ENCODE peak calls at places on chromosomes 11 and 22, in ten cellular contexts. U is tibial artery; E is fibroblast of lung; R is MM.1S; K is H1; F is HCT116; L is astrocyte of the spinal cord; J is fibroblast of mammary gland; D is CD8-positive, alpha-beta T cell; Q is cardiac muscle cell. Y is an unnamed sample.

GRCh38 chr11:93986716-93987115 is 34.4 kb upstream of the HEPHL1 start:
- DNase-seq in U (no peak), E (peak; percentile 50), R (no peak), K (no peak), F (peak; percentile 8), L (peak; percentile 73), J (peak; percentile 41), D (no peak), Q (no peak), Y (no peak)

GRCh38 chr11:99327527-99327926 is 306.8 kb downstream of the CNTN5 start:
- DNase-seq in U (no peak), E (no peak), R (no peak), K (no peak), F (no peak), L (no peak), J (no peak), D (no peak), Q (no peak), Y (no peak)

GRCh38 chr22:20580611-20581502 is 73.4 kb downstream of the MED15 start:
- DNase-seq in U (no peak), E (no peak), R (no peak), K (peak; percentile 38), F (no peak), L (no peak), J (no peak), D (no peak), Q (no peak), Y (no peak)

GRCh38 chr22:19766506-19767426 is 6.2 kb downstream of the TBX1 start:
- DNase-seq in U (peak; percentile 57), E (no peak), R (peak; percentile 30), K (peak; percentile 87), F (peak; percentile 50), L (no peak), J (no peak), D (peak; percentile 43), Q (peak; percentile 50), Y (peak; percentile 61)

GRCh38 chr11:94885133-94885532 is 88.2 kb downstream of the CWC15 start:
- DNase-seq in U (no peak), E (peak; percentile 81), R (no peak), K (no peak), F (no peak), L (peak; percentile 88), J (peak; percentile 34), D (no peak), Q (no peak), Y (no peak)

GRCh38 chr22:36746571-36746970 is 29.3 kb downstream of the IFT27 start:
- DNase-seq in U (no peak), E (no peak), R (no peak), K (no peak), F (no peak), L (no peak), J (no peak), D (no peak), Q (no peak), Y (no peak)

GRCh38 chr11:38448284-38448683 is 1850.2 kb upstream of the RAG2 start:
- DNase-seq in U (no peak), E (no peak), R (no peak), K (no peak), F (no peak), L (peak; percentile 49), J (peak; percentile 10), D (no peak), Q (no peak), Y (no peak)

GRCh38 chr11:9669954-9670353 is 6.1 kb downstream of the SWAP70 start:
- DNase-seq in U (no peak), E (no peak), R (no peak), K (no peak), F (no peak), L (no peak), J (no peak), D (no peak), Q (no peak), Y (no peak)

GRCh38 chr11:33723238-33723881 is 12.9 kb downstream of the CD59 start:
- DNase-seq in U (no peak), E (peak; percentile 92), R (no peak), K (no peak), F (peak; percentile 72), L (peak; percentile 87), J (peak; percentile 99), D (no peak), Q (no peak), Y (no peak)

GRCh38 chr11:62245271-62245753 is 3.3 kb downstream of the SCGB1D2 start:
- DNase-seq in U (no peak), E (peak; percentile 22), R (no peak), K (peak; percentile 70), F (no peak), L (peak; percentile 33), J (peak; percentile 25), D (no peak), Q (peak; percentile 71), Y (peak; percentile 36)

GRCh38 chr11:60672255-60672654 is 27.2 kb upstream of the MS4A8 start:
- DNase-seq in U (no peak), E (no peak), R (no peak), K (no peak), F (no peak), L (no peak), J (no peak), D (no peak), Q (no peak), Y (no peak)

GRCh38 chr11:1336836-1337646 is 27.6 kb upstream of the TOLLIP start:
- DNase-seq in U (no peak), E (no peak), R (no peak), K (peak; percentile 79), F (no peak), L (no peak), J (no peak), D (peak; percentile 40), Q (peak; percentile 42), Y (peak; percentile 68)

GRCh38 chr22:39303892-39304671 is 15.3 kb downstream of the RPL3 start:
- DNase-seq in U (no peak), E (no peak), R (no peak), K (no peak), F (no peak), L (no peak), J (no peak), D (no peak), Q (no peak), Y (no peak)

GRCh38 chr22:35561796-35562526 is 21.3 kb downstream of the RASD2 start:
- DNase-seq in U (no peak), E (peak; percentile 91), R (no peak), K (no peak), F (peak; percentile 70), L (peak; percentile 74), J (peak; percentile 68), D (no peak), Q (no peak), Y (no peak)

DNA sequence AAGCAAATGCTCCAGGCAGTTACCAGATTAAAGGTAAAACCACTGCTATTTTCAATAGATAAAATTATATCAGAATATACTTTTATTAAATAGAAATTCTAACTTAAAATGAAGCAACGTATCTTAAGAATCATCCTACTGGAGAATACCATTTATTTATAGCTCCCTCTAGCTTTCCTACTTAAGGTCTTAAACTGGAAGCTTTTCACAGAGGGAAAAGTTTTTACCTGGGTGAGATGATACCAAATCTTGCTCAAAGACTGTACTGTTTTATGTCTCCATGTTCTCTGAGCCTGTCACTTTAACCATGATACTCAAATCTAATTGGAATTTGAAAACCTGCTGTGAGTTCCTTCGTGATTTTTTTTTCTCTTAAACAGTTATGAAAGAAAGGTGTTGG is 291.8 kb downstream of the AASDHPPT start:
- DNase-seq in U (no peak), E (peak; percentile 7), R (no peak), K (no peak), F (no peak), L (no peak), J (peak; percentile 9), D (no peak), Q (no peak), Y (no peak)
- TF ChIP-seq CTCF in U (no peak), E (no peak), R (no peak), K (no peak), F (no peak), L (no peak), J (peak; percentile 2), D (no peak), Q (no peak), Y (no peak)

GRCh38 chr11:5007561-5007960 is 12.9 kb downstream of the OR51L1 start:
- DNase-seq in U (no peak), E (no peak), R (no peak), K (no peak), F (no peak), L (no peak), J (peak; percentile 10), D (no peak), Q (no peak), Y (no peak)

GRCh38 chr11:5004429-5005274 is 10.0 kb downstream of the OR51L1 start:
- DNase-seq in U (no peak), E (peak; percentile 41), R (peak; percentile 58), K (peak; percentile 70), F (peak; percentile 36), L (peak; percentile 64), J (peak; percentile 62), D (no peak), Q (peak; percentile 77), Y (peak; percentile 18)
- TF ChIP-seq CTCF in U (peak; percentile 29), E (peak; percentile 79), R (peak; percentile 70), K (peak; percentile 71), F (peak; percentile 64), L (peak; percentile 61), J (peak; percentile 63), D (no peak), Q (peak; percentile 62), Y (peak; percentile 23)

GRCh38 chr11:123233978-123234340 is 38.9 kb upstream of the CLMP start:
- DNase-seq in U (no peak), E (no peak), R (no peak), K (no peak), F (no peak), L (no peak), J (no peak), D (no peak), Q (no peak), Y (no peak)

GRCh38 chr11:123235687-123236261 is 40.7 kb upstream of the CLMP start:
- DNase-seq in U (no peak), E (peak; percentile 27), R (no peak), K (no peak), F (peak; percentile 43), L (peak; percentile 50), J (peak; percentile 95), D (no peak), Q (no peak), Y (no peak)

GRCh38 chr11:123238297-123238696 is 43.2 kb upstream of the CLMP start:
- DNase-seq in U (peak; percentile 88), E (no peak), R (no peak), K (no peak), F (no peak), L (peak; percentile 33), J (peak; percentile 99), D (no peak), Q (peak; percentile 23), Y (no peak)

GRCh38 chr11:123233280-123233977 is 38.4 kb upstream of the CLMP start:
- DNase-seq in U (no peak), E (no peak), R (peak; percentile 88), K (no peak), F (no peak), L (no peak), J (no peak), D (no peak), Q (no peak), Y (peak; percentile 58)

GRCh38 chr11:123235117-123235686 is 40.2 kb upstream of the CLMP start:
- DNase-seq in U (peak; percentile 36), E (no peak), R (no peak), K (peak; percentile 89), F (peak; percentile 38), L (no peak), J (peak; percentile 69), D (peak; percentile 27), Q (peak; percentile 34), Y (no peak)
- TF ChIP-seq CTCF in U (peak; percentile 31), E (peak; percentile 47), R (peak; percentile 29), K (peak; percentile 79), F (peak; percentile 84), L (peak; percentile 65), J (peak; percentile 79), D (no peak), Q (peak; percentile 79), Y (no peak)

GRCh38 chr22:33126881-33127280 is 68.7 kb upstream of the SYN3 start:
- DNase-seq in U (no peak), E (no peak), R (peak; percentile 9), K (no peak), F (no peak), L (no peak), J (peak; percentile 18), D (no peak), Q (peak; percentile 49), Y (no peak)
- TF ChIP-seq CTCF in U (no peak), E (no peak), R (peak; percentile 21), K (peak; percentile 79), F (no peak), L (no peak), J (no peak), D (no peak), Q (no peak), Y (no peak)

Y was measured in GM20000.